ENCODE peak calls at places on chromosomes 3 and 15, in ten cellular contexts. P is pancreas, N is psoas muscle, H is gastrocnemius medialis, B is tibial nerve, E is brain microvascular endothelial cell, X is astrocyte, I is GM23248, G is neuronal stem cell, S is right atrium auricular region. J is an unnamed sample.

GRCh38 chr3:149618151-149619123 is 39.4 kb downstream of the WWTR1 start:
- DNase-seq in P (no peak), N (no peak), H (no peak), B (no peak), E (peak), X (peak), I (no peak), G (no peak), S (peak), J (peak)

GRCh38 chr3:182913889-182914288 is 66.4 kb downstream of the DCUN1D1 start:
- DNase-seq in P (no peak), N (no peak), H (no peak), B (no peak), E (no peak), X (no peak), I (no peak), G (no peak), S (no peak), J (no peak)

GRCh38 chr15:35184646-35185045 is 99.6 kb upstream of the NANOGP8 start:
- DNase-seq in P (no peak), N (no peak), H (no peak), B (no peak), E (no peak), X (no peak), I (no peak), G (no peak), S (no peak), J (no peak)

GRCh38 chr15:72358532-72359180 is 17.2 kb downstream of the HEXA start:
- DNase-seq in P (no peak), N (peak), H (peak), B (no peak), E (peak), X (peak), I (peak), G (no peak), S (peak), J (peak)

GRCh38 chr3:37701729-37702128 is 160.0 kb upstream of the CTDSPL start:
- DNase-seq in P (no peak), N (no peak), H (no peak), B (no peak), E (no peak), X (no peak), I (no peak), G (no peak), S (no peak), J (no peak)

GRCh38 chr3:193335031-193335430 is 43.5 kb downstream of the ATP13A5 start:
- DNase-seq in P (no peak), N (no peak), H (no peak), B (no peak), E (no peak), X (no peak), I (no peak), G (no peak), S (no peak), J (no peak)

GRCh38 chr3:3701949-3702348 is 97.3 kb upstream of the LRRN1 start:
- DNase-seq in P (no peak), N (no peak), H (no peak), B (no peak), E (no peak), X (no peak), I (no peak), G (no peak), S (no peak), J (no peak)

GRCh38 chr3:2655229-2655701 is 454.9 kb downstream of the IL5RA start:
- DNase-seq in P (no peak), N (no peak), H (no peak), B (no peak), E (no peak), X (no peak), I (no peak), G (no peak), S (no peak), J (no peak)

GRCh38 chr3:167032267-167032876 is 347.7 kb downstream of the ZBBX start:
- DNase-seq in P (no peak), N (no peak), H (no peak), B (no peak), E (peak), X (peak), I (peak), G (peak), S (no peak), J (no peak)

GRCh38 chr15:74316116-74316515 is 51.3 kb downstream of the CYP11A1 start:
- DNase-seq in P (no peak), N (no peak), H (no peak), B (no peak), E (no peak), X (no peak), I (no peak), G (no peak), S (no peak), J (no peak)

GRCh38 chr15:40287968-40288367 is 5.1 kb upstream of the ANKRD63 start:
- DNase-seq in P (no peak), N (no peak), H (no peak), B (no peak), E (no peak), X (no peak), I (peak), G (no peak), S (no peak), J (no peak)

GRCh38 chr3:30508319-30508718 is 98.1 kb upstream of the TGFBR2 start:
- DNase-seq in P (no peak), N (no peak), H (no peak), B (no peak), E (no peak), X (no peak), I (no peak), G (no peak), S (no peak), J (no peak)

GRCh38 chr3:57130426-57131209 is 34.5 kb downstream of the IL17RD start:
- DNase-seq in P (no peak), N (no peak), H (no peak), B (peak), E (no peak), X (no peak), I (no peak), G (peak), S (no peak), J (no peak)

GRCh38 chr3:119301001-119301400 is 6.8 kb downstream of the ARHGAP31 start:
- DNase-seq in P (no peak), N (no peak), H (no peak), B (no peak), E (no peak), X (no peak), I (peak), G (no peak), S (no peak), J (no peak)
- H3K27ac ChIP-seq in P (no peak), N (no peak), H (no peak), B (peak), E (no peak), X (no peak), I (no peak), G (no peak), S (peak), J (no peak)

GRCh38 chr3:126267976-126268615 is 87.7 kb upstream of the ALDH1L1 start:
- DNase-seq in P (no peak), N (no peak), H (peak), B (no peak), E (no peak), X (no peak), I (no peak), G (no peak), S (no peak), J (no peak)
- H3K27ac ChIP-seq in P (peak), N (peak), H (peak), B (peak), E (peak), X (peak), I (peak), G (peak), S (peak), J (peak)

GRCh38 chr3:12990306-12990705 is 82.9 kb downstream of the IQSEC1 start:
- DNase-seq in P (no peak), N (no peak), H (no peak), B (no peak), E (no peak), X (no peak), I (peak), G (no peak), S (no peak), J (no peak)

GRCh38 chr3:12991481-12991837 is 81.8 kb downstream of the IQSEC1 start:
- DNase-seq in P (no peak), N (no peak), H (no peak), B (no peak), E (no peak), X (no peak), I (peak), G (no peak), S (no peak), J (no peak)

GRCh38 chr3:12992629-12993021 is 80.6 kb downstream of the IQSEC1 start:
- DNase-seq in P (peak), N (no peak), H (peak), B (no peak), E (no peak), X (no peak), I (no peak), G (no peak), S (no peak), J (no peak)

GRCh38 chr3:12991861-12992281 is 81.4 kb downstream of the IQSEC1 start:
- DNase-seq in P (peak), N (no peak), H (peak), B (no peak), E (no peak), X (no peak), I (no peak), G (no peak), S (no peak), J (no peak)

DNA sequence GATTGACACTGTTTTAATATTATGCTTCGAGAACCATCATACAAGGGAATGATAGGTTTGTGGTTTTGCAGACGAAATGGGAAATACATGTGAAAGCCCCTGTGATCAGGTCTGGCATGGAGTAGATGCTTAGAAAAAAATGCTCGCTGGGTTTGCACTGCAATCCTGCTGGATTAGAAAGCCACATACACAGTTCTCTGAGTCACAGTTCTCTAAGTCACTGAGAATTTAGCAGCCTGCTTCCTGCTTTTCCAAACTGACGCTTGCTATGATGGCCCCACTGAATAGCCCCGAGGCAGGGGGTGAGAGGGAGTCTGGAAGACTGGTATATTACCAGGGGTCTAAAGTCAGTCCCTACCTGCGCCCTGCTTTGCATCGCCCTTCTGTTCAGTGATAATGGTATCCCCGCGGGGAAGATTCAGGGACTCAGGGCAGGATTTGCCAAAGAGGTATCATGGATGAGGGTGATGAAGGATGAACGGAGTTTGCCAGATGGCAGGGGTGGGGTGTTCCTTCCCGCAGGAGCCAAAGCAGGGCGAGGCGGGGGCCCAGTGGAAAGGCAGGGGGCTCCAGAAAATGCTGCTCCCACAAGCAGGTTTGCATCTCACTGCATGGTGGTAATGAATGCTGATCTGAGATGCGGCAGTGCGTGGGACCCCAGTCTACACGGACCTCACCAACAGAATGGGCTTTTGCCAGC is 82.3 kb downstream of the IQSEC1 start:
- DNase-seq in P (peak), N (no peak), H (no peak), B (no peak), E (peak), X (peak), I (peak), G (no peak), S (no peak), J (no peak)
- H3K27ac ChIP-seq in P (peak), N (peak), H (peak), B (peak), E (no peak), X (peak), I (peak), G (no peak), S (peak), J (no peak)

GRCh38 chr15:95263751-95264150 is 1032.4 kb downstream of the MCTP2 start:
- DNase-seq in P (no peak), N (no peak), H (no peak), B (no peak), E (no peak), X (no peak), I (no peak), G (no peak), S (no peak), J (no peak)

GRCh38 chr15:95265419-95265997 is 1034.1 kb downstream of the MCTP2 start:
- DNase-seq in P (no peak), N (no peak), H (no peak), B (no peak), E (no peak), X (no peak), I (no peak), G (no peak), S (no peak), J (no peak)

GRCh38 chr15:95269247-95270155 is 1038.1 kb downstream of the MCTP2 start:
- DNase-seq in P (no peak), N (no peak), H (no peak), B (no peak), E (no peak), X (no peak), I (no peak), G (no peak), S (no peak), J (peak)

GRCh38 chr15:95266481-95267061 is 1035.2 kb downstream of the MCTP2 start:
- DNase-seq in P (no peak), N (no peak), H (peak), B (no peak), E (no peak), X (peak), I (peak), G (no peak), S (peak), J (peak)

GRCh38 chr15:95267476-95267875 is 1036.1 kb downstream of the MCTP2 start:
- DNase-seq in P (no peak), N (no peak), H (no peak), B (no peak), E (no peak), X (no peak), I (peak), G (no peak), S (no peak), J (peak)
- H3K27ac ChIP-seq in P (no peak), N (peak), H (peak), B (peak), E (no peak), X (no peak), I (no peak), G (no peak), S (peak), J (peak)

GRCh38 chr15:89041507-89041906 is 46.7 kb upstream of the ABHD2 start:
- DNase-seq in P (no peak), N (no peak), H (no peak), B (no peak), E (no peak), X (no peak), I (no peak), G (no peak), S (no peak), J (no peak)
- H3K27ac ChIP-seq in P (no peak), N (no peak), H (no peak), B (no peak), E (no peak), X (no peak), I (no peak), G (no peak), S (no peak), J (peak)

GRCh38 chr15:30038667-30039523 is 43.9 kb upstream of the GOLGA8J start:
- DNase-seq in P (no peak), N (peak), H (no peak), B (no peak), E (no peak), X (no peak), I (no peak), G (no peak), S (no peak), J (no peak)
- H3K27ac ChIP-seq in P (no peak), N (no peak), H (no peak), B (no peak), E (no peak), X (no peak), I (no peak), G (no peak), S (no peak), J (no peak)

GRCh38 chr3:142649996-142650693 is 54.0 kb downstream of the PLS1 start:
- DNase-seq in P (no peak), N (no peak), H (no peak), B (no peak), E (no peak), X (peak), I (no peak), G (no peak), S (no peak), J (no peak)
- H3K27ac ChIP-seq in P (no peak), N (no peak), H (no peak), B (no peak), E (no peak), X (no peak), I (no peak), G (no peak), S (no peak), J (no peak)

GRCh38 chr3:108804437-108804836 is 18.1 kb upstream of the TRAT1 start:
- DNase-seq in P (no peak), N (no peak), H (no peak), B (no peak), E (no peak), X (peak), I (no peak), G (no peak), S (no peak), J (no peak)
- H3K27ac ChIP-seq in P (no peak), N (no peak), H (no peak), B (no peak), E (no peak), X (no peak), I (no peak), G (no peak), S (no peak), J (no peak)